ENCODE peak calls at places on chromosome 15, in five cellular contexts. X is cardiac muscle cell, R is HCT116, P is kidney, K is tibial nerve. U is an unnamed sample. For H3K4me1, the result is how much of the 10 kb centered on the place peaks cover.

GRCh38 chr15:19992428-19992827 is 549.2 kb downstream of the GOLGA6L6 start:
- DNase-seq in X (no peak), R (no peak), P (no peak), K (no peak), U (no peak)

GRCh38 chr15:58306591-58307312 is 125.0 kb upstream of the LIPC start:
- DNase-seq in X (no peak), R (no peak), P (no peak), K (no peak), U (peak)

GRCh38 chr15:43920815-43921214 is 94.0 kb downstream of the WDR76 start:
- DNase-seq in X (peak), R (no peak), P (no peak), K (no peak), U (no peak)

GRCh38 chr15:96330450-96331140 is at the start of gene NR2F2:
- DNase-seq in X (peak), R (peak), P (peak), K (peak), U (peak)

GRCh38 chr15:92801412-92801773 is 98.7 kb upstream of the CHD2 start:
- DNase-seq in X (no peak), R (peak), P (no peak), K (no peak), U (no peak)

GRCh38 chr15:87949934-87950298 is 306.6 kb downstream of the NTRK3 start:
- DNase-seq in X (peak), R (no peak), P (no peak), K (peak), U (no peak)

GRCh38 chr15:94026458-94026967 is 204.8 kb upstream of the MCTP2 start:
- DNase-seq in X (no peak), R (no peak), P (no peak), K (no peak), U (no peak)

GRCh38 chr15:82943176-82943575 is 9.3 kb downstream of the HOMER2 start:
- DNase-seq in X (no peak), R (no peak), P (no peak), K (no peak), U (no peak)

GRCh38 chr15:49187537-49188245 is 17.6 kb downstream of the GALK2 start:
- DNase-seq in X (no peak), R (no peak), P (no peak), K (no peak), U (no peak)

GRCh38 chr15:70047386-70048195 is 50.1 kb downstream of the TLE3 start:
- DNase-seq in X (no peak), R (no peak), P (peak), K (no peak), U (no peak)

GRCh38 chr15:79037848-79038247 is 52.7 kb downstream of the RASGRF1 start:
- DNase-seq in X (no peak), R (no peak), P (no peak), K (no peak), U (no peak)

GRCh38 chr15:83571820-83572707 is 81.9 kb upstream of the ADAMTSL3 start:
- DNase-seq in X (peak), R (peak), P (no peak), K (no peak), U (no peak)

GRCh38 chr15:74319138-74319460 is 48.3 kb downstream of the CYP11A1 start:
- DNase-seq in X (no peak), R (no peak), P (no peak), K (no peak), U (no peak)
- H3K4me1 ChIP-seq in X (under half), R (under half), P (under half), K (under half), U (under half)

GRCh38 chr15:73921257-73921890 is 4.9 kb upstream of the LOXL1 start:
- DNase-seq in X (no peak), R (no peak), P (no peak), K (no peak), U (no peak)

GRCh38 chr15:73923488-73924164 is 2.6 kb upstream of the LOXL1 start:
- DNase-seq in X (no peak), R (no peak), P (peak), K (no peak), U (no peak)

GRCh38 chr15:73923156-73923487 is 3.1 kb upstream of the LOXL1 start:
- DNase-seq in X (no peak), R (no peak), P (peak), K (no peak), U (no peak)

GRCh38 chr15:73924258-73924921 is 1.9 kb upstream of the LOXL1 start:
- DNase-seq in X (no peak), R (no peak), P (peak), K (no peak), U (no peak)

DNA sequence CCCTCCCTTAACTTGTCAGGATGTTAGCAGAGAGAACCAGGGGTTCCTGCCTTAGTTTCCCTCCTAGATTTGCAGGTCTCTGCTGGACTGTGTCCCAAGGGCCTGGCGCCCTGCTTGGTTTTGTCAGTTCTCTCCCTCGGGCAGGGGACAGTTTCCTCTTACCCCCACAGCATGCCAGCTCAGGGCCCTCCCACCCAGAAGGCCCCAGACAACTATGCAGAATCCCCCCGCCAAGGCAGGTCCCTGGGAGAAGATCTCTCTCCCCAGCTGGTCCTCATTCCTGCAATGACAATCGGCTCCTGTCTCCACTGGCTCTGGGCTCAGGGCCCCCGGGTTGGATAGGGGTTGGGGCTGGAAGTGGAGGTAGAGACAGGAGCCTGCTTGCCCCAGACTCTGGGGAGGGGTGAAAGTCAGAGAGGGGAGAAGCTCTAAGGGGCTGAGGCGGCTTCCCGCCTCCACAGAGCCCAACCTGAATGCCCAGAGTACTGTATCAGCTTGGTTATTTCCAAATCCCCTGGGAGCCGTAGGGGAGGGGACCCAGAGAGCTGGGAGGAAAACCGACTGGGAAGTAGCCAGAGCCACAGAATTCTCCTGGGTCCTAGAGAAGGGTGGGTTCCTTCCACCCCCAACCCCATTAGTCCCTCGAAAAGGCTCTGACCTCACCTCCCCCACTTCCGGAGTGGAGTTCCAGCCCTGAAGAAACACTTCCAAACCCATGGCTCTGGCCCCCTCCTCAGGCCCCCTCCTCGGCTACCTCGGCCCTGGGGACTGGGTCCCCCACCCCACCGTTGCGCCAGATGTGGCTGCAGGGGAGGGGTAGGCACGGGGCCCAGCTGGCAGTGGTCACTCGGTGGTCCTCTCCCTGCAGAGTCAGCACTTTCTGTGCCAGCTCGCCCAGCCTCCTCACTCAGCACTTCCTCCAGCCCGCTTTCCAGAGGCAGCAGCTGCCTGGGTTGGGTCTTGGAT is 3.8 kb upstream of the LOXL1 start:
- DNase-seq in X (peak), R (no peak), P (peak), K (no peak), U (no peak)
- H3K4me1 ChIP-seq in X (under half), R (under half), P (under half), K (under half), U (under half)

GRCh38 chr15:59329570-59330350 is 42.9 kb downstream of the MYO1E start:
- DNase-seq in X (no peak), R (peak), P (no peak), K (peak), U (peak)
- H3K4me1 ChIP-seq in X (under half), R (under half), P (under half), K (under half), U (half or more)

DNA sequence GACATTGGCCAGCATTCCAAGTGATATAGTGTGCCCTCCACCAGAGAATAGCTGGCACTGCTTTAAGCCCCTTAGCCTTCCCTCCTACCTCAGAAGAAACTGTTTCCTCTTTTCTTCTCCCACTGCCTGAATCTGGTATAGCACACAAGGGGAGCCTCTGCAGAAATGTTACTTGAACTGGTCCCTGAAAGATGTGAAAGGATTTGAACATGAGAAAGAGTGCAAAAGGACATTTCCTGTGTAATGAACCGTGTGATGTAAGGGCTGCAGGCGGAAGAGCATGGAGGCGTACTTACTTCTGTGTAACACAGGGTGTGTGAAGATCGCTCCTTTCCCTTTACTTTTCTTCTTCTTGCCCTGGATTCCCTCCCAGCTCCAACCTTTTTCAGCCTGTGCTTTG is 8.3 kb downstream of the TMOD3 start:
- DNase-seq in X (no peak), R (no peak), P (no peak), K (no peak), U (no peak)
- H3K4me1 ChIP-seq in X (under half), R (half or more), P (under half), K (under half), U (half or more)

GRCh38 chr15:74784854-74785715 is 3.2 kb downstream of the CSK start:
- DNase-seq in X (no peak), R (no peak), P (no peak), K (no peak), U (no peak)
- H3K4me1 ChIP-seq in X (under half), R (under half), P (half or more), K (half or more), U (half or more)

GRCh38 chr15:34693053-34693744 is 61.6 kb downstream of the GJD2 start:
- DNase-seq in X (no peak), R (no peak), P (no peak), K (no peak), U (no peak)
- H3K4me1 ChIP-seq in X (under half), R (under half), P (under half), K (under half), U (under half)

GRCh38 chr15:76251717-76252116 is 59.6 kb downstream of the ETFA start:
- DNase-seq in X (no peak), R (no peak), P (no peak), K (no peak), U (no peak)
- H3K4me1 ChIP-seq in X (under half), R (under half), P (under half), K (under half), U (under half)

DNA sequence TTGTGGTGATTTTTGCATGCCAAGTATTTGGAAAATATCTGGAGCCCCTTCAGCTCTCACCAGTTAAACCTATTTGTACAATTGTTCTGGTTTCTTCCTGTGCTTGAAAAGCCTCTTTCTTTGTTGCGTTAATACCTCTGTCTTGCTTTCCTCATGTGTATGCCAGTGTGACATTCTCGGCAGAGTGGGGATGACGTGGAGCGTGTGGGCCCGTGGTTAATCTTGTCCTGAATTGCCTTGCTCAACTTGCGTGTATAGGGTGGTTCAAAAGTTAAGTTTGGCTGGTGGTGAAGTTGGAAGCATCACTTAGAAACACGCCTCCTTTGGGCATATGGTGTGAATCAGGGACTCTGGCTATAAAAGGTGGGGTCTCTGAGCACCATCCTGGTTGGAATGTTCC is 67.1 kb downstream of the IGF1R start:
- DNase-seq in X (no peak), R (no peak), P (no peak), K (no peak), U (no peak)
- H3K4me1 ChIP-seq in X (under half), R (under half), P (under half), K (under half), U (half or more)

U was measured in HepG2.